ENCODE peak calls at places on chromosome 1, in five cellular contexts. A is K562, V is HepG2, P is HCT116, G is GM12878. Q is an unnamed sample.

GRCh38 chr1:52482326-52483004 is 70.4 kb downstream of the TUT4 start:
- DNase-seq in A (no peak), V (no peak), P (no peak), G (no peak), Q (no peak)

GRCh38 chr1:26696645-26697440 is 1.0 kb downstream of the ARID1A start:
- DNase-seq in A (peak), V (no peak), P (no peak), G (no peak), Q (no peak)

GRCh38 chr1:42317308-42317707 is 17.7 kb downstream of the FOXJ3 start:
- DNase-seq in A (no peak), V (no peak), P (no peak), G (no peak), Q (no peak)

GRCh38 chr1:41475859-41476567 is 8.5 kb downstream of the EDN2 start:
- DNase-seq in A (no peak), V (no peak), P (no peak), G (no peak), Q (no peak)

GRCh38 chr1:160124709-160125478 is 9.3 kb downstream of the ATP1A2 start:
- DNase-seq in A (no peak), V (peak), P (peak), G (no peak), Q (no peak)

GRCh38 chr1:3298197-3298596 is 156.3 kb upstream of the ARHGEF16 start:
- DNase-seq in A (no peak), V (no peak), P (no peak), G (no peak), Q (no peak)

GRCh38 chr1:109639841-109640184 is 16.1 kb upstream of the GSTM4 start:
- DNase-seq in A (no peak), V (no peak), P (no peak), G (no peak), Q (no peak)

GRCh38 chr1:6447818-6448748 is 17.9 kb downstream of the TNFRSF25 start:
- DNase-seq in A (no peak), V (peak), P (peak), G (no peak), Q (peak)

GRCh38 chr1:200899015-200899386 is 4.3 kb downstream of the INAVA start:
- DNase-seq in A (no peak), V (no peak), P (no peak), G (no peak), Q (no peak)

GRCh38 chr1:226110249-226111108 is 48.0 kb downstream of the H3-3A start:
- DNase-seq in A (peak), V (no peak), P (no peak), G (peak), Q (no peak)

GRCh38 chr1:38451541-38451993 is 405.0 kb upstream of the POU3F1 start:
- DNase-seq in A (peak), V (no peak), P (no peak), G (no peak), Q (no peak)

GRCh38 chr1:211653329-211653728 is 22.1 kb downstream of the NEK2 start:
- DNase-seq in A (no peak), V (no peak), P (no peak), G (no peak), Q (no peak)

GRCh38 chr1:157983787-157984186 is 9.7 kb upstream of the KIRREL1 start:
- DNase-seq in A (no peak), V (no peak), P (no peak), G (no peak), Q (no peak)

GRCh38 chr1:53572061-53572801 is 113.0 kb downstream of the DMRTB1 start:
- DNase-seq in A (no peak), V (no peak), P (peak), G (no peak), Q (no peak)

GRCh38 chr1:52632732-52633290 is at the start of gene SHISAL2A:
- DNase-seq in A (no peak), V (no peak), P (no peak), G (no peak), Q (peak)

GRCh38 chr1:53107570-53108322 is 34.7 kb downstream of the SLC1A7 start:
- DNase-seq in A (no peak), V (peak), P (no peak), G (no peak), Q (no peak)

GRCh38 chr1:228228601-228229074 is 20.8 kb downstream of the OBSCN start:
- DNase-seq in A (no peak), V (peak), P (no peak), G (no peak), Q (no peak)

GRCh38 chr1:159823401-159823800 is 3.3 kb upstream of the SLAMF8 start:
- DNase-seq in A (no peak), V (no peak), P (no peak), G (no peak), Q (no peak)

GRCh38 chr1:26015358-26015757 is 6.2 kb upstream of the EXTL1 start:
- DNase-seq in A (no peak), V (peak), P (no peak), G (no peak), Q (no peak)

GRCh38 chr1:175133693-175134435 is 58.7 kb downstream of the KIAA0040 start:
- DNase-seq in A (no peak), V (no peak), P (no peak), G (no peak), Q (no peak)

GRCh38 chr1:159275891-159276290 is 26.2 kb upstream of the FCER1A start:
- DNase-seq in A (no peak), V (no peak), P (no peak), G (no peak), Q (no peak)

GRCh38 chr1:18653375-18653774 is 22.7 kb downstream of the PAX7 start:
- DNase-seq in A (no peak), V (no peak), P (no peak), G (no peak), Q (no peak)

GRCh38 chr1:220526294-220526693 is 1.6 kb upstream of the MARK1 start:
- DNase-seq in A (no peak), V (peak), P (no peak), G (no peak), Q (no peak)

GRCh38 chr1:13483946-13484345 is 29.9 kb downstream of the LRRC38 start:
- DNase-seq in A (no peak), V (no peak), P (no peak), G (no peak), Q (no peak)

GRCh38 chr1:229431270-229432115 is 2.4 kb downstream of the ACTA1 start:
- DNase-seq in A (no peak), V (no peak), P (no peak), G (no peak), Q (no peak)

GRCh38 chr1:186819140-186819539 is 9.6 kb upstream of the PLA2G4A start:
- DNase-seq in A (no peak), V (no peak), P (no peak), G (peak), Q (no peak)

GRCh38 chr1:10816233-10816632 is 19.8 kb upstream of the CASZ1 start:
- DNase-seq in A (no peak), V (no peak), P (no peak), G (no peak), Q (no peak)

GRCh38 chr1:207282496-207283380 is 38.7 kb upstream of the CD55 start:
- DNase-seq in A (no peak), V (no peak), P (no peak), G (no peak), Q (no peak)

GRCh38 chr1:201310986-201311355 is 27.7 kb downstream of the PKP1 start:
- DNase-seq in A (no peak), V (no peak), P (no peak), G (no peak), Q (no peak)

GRCh38 chr1:76129731-76130130 is 55.2 kb downstream of the ST6GALNAC3 start:
- DNase-seq in A (no peak), V (no peak), P (no peak), G (no peak), Q (no peak)

GRCh38 chr1:58409826-58410225 is 136.7 kb downstream of the OMA1 start:
- DNase-seq in A (no peak), V (no peak), P (no peak), G (no peak), Q (no peak)

DNA sequence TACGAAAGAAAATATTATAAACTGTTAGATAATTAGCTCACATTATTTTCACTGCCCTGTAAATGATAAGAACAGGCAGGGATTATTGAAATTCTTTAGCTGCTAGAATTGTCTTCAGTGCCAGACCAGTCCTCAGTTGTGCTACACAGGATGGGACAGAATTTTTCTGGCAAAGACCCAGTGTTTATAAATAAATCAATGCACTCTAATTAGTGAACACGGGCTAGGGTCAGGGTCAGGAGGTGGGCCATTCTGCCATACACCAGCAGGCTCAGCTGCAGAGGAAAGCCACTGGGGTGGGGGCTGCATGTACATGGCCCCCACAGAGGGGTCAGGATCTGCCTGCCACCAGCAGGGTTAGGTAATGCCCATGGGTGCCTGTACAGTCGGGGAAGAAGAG is 6.4 kb downstream of the BCAR3 start:
- DNase-seq in A (no peak), V (no peak), P (no peak), G (no peak), Q (no peak)
- TF ChIP-seq ZNF274 in A (no peak), V (no peak), P (no peak), G (no peak), Q (no peak)

DNA sequence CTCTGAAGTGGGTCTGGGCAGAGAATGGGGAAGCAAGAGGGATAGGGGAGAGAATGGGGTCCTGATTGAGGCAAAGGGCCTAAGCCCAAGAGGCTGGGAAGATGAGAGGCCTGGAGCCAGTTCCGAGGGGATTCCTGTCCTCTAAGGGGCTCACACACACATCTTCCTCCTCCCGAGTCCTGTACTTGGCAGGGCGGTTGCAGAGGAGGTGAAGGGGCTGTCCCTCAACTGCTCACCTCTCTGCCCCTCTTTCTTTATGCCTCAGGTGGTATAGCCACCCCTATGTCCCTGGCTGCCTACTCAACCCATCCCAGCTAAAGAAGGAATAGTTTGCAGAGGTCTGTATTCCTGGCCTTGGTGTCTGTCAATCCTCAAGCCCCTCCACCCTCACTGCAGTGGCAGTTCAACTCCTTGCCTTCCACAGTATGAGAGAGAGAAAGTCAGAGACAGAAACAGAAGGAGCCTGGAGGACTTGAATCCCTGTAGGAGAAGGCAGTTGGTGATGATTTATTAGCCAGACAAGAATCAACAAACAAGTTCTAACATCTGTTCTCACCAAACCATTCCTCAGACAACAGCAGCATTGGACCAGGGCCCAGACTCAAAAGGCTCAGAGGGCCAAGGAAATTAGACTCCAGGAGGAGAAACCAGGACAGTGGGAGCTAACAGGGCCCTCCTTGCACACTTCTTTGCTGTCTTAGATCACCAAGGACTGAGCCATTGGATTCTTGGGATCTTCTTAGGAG is 10.7 kb downstream of the SH2D2A start:
- DNase-seq in A (no peak), V (no peak), P (no peak), G (no peak), Q (no peak)
- TF ChIP-seq JUND in A (no peak), V (no peak), P (no peak), G (no peak), Q (no peak)

GRCh38 chr1:202348005-202348508 is 442 bp upstream of the PPP1R12B start:
- DNase-seq in A (no peak), V (no peak), P (no peak), G (no peak), Q (no peak)

GRCh38 chr1:202348509-202349262 is at the start of gene PPP1R12B:
- DNase-seq in A (peak), V (peak), P (peak), G (peak), Q (peak)

GRCh38 chr1:202343652-202344349 is 2.1 kb upstream of the UBE2T start:
- DNase-seq in A (peak), V (peak), P (peak), G (no peak), Q (no peak)

GRCh38 chr1:202351725-202352124 is 3.2 kb downstream of the PPP1R12B start:
- DNase-seq in A (peak), V (no peak), P (no peak), G (no peak), Q (no peak)

DNA sequence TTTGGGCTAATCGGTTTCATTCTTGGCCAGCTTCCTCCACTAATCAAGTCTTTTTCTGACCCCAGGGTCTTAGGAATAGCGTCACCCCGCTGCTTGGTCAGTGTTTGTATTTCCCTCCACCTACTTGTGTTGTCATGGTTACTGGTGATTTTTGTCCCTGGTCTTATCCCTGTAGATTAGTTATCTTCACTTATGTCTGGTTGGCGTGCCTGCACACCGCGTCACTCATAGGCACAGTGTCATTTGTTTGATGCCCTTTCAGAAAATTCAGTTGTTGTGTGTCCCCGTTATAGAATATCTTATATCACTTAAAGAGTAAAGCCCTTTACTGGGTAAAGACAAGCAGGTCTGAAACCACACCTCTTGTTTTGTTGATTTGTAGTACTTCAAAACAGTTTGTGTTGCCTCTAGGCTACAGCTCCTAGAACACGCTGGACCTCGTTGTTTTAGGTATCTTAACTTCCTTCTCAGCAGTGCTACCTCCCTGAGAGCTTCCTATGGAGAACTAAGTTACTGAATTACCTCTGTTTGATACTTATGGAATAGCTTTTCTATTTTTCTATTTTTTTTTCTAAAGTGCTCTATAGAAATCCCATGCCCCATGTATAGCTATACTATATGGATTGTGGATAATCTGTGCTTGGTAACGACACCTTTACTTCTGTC is 897 bp downstream of the PPP1R12B start:
- DNase-seq in A (peak), V (peak), P (no peak), G (no peak), Q (no peak)
- TF ChIP-seq ZNF274 in A (no peak), V (no peak), P (no peak), G (no peak), Q (no peak)

GRCh38 chr1:50521703-50522102 is 98.5 kb upstream of the DMRTA2 start:
- DNase-seq in A (no peak), V (no peak), P (no peak), G (no peak), Q (no peak)
- TF ChIP-seq JUND in A (no peak), V (no peak), P (no peak), G (no peak), Q (no peak)

DNA sequence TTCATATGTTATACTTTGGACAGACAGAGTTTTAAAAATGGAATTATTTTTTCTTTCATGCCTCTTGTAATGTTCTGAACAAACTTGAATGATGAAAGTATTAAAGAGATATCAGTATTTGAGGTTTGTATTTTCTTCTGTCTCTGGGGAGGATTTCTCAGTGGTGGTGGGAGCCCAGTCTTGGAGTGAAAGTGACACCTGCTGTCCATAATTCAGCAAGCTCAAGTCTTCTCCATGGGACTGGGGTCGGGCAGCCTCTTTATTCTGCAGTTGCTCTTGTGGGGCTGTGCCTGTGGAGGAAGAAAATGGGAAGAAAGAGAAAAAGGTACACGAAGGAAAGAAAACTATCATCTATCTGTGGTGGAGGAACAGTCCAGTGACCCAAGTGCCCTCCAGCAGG is 56.1 kb downstream of the SMYD2 start:
- DNase-seq in A (no peak), V (no peak), P (no peak), G (no peak), Q (no peak)
- TF ChIP-seq ZNF274 in A (no peak), V (no peak), P (no peak), G (no peak), Q (no peak)

DNA sequence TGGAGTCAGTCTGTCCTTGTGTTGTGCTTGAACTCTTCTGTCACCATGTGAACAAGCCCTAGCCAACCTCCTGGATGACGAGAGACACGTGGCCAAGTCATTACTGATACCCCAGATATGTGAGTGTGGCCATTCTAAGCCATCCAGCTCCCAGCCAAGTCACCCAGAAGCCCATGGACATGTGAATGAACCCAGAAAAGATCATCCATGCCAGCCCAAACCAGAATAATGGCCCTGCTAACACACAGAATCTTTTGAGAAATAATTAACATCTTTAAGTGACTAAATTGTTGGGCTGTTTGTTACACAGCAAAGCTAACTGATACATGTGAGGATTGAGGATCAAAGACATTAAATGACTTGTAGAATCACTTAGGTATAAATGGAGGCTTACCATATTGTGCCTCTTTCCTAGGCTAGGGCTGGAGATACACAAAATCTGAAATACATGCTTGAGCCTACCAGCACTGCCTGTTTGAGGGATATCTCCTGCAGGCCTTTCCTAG is 38.2 kb downstream of the KANK4 start:
- DNase-seq in A (no peak), V (no peak), P (no peak), G (no peak), Q (no peak)
- TF ChIP-seq JUND in A (no peak), V (no peak), P (no peak), G (no peak), Q (no peak)

GRCh38 chr1:154726903-154727302 is 118.9 kb upstream of the ADAR start:
- DNase-seq in A (no peak), V (no peak), P (no peak), G (no peak), Q (no peak)

GRCh38 chr1:154729031-154729442 is 121.1 kb upstream of the ADAR start:
- DNase-seq in A (peak), V (peak), P (no peak), G (no peak), Q (no peak)

GRCh38 chr1:154727409-154727808 is 119.4 kb upstream of the ADAR start:
- DNase-seq in A (no peak), V (no peak), P (no peak), G (peak), Q (no peak)

GRCh38 chr1:154725841-154726240 is 117.9 kb upstream of the ADAR start:
- DNase-seq in A (no peak), V (no peak), P (no peak), G (no peak), Q (no peak)

GRCh38 chr1:154726443-154726842 is 118.5 kb upstream of the ADAR start:
- DNase-seq in A (no peak), V (no peak), P (no peak), G (peak), Q (no peak)
- TF ChIP-seq ZNF274 in A (no peak), V (no peak), P (no peak), G (no peak), Q (no peak)

GRCh38 chr1:203440780-203441179 is 34.8 kb upstream of the PRELP start:
- DNase-seq in A (peak), V (no peak), P (no peak), G (no peak), Q (no peak)
- TF ChIP-seq JUND in A (no peak), V (no peak), P (no peak), G (no peak), Q (no peak)